ENCODE peak calls at places on chromosomes 12 and 14, in six cellular contexts. J is Peyer's patch; W is stimulated activated CD4-positive, alpha-beta T cell treated with anti-CD3 and anti-CD28 coated beads, Interleukin-4, amount 100 ng/mL, for 1 hour; B is dorsolateral prefrontal cortex; S is hippocampal formation; Z is iris pigment epithelial cell. T is an unnamed sample.

GRCh38 chr14:34361504-34362011 is 100.5 kb downstream of the SPTSSA start:
- DNase-seq in Z (peak), B (no peak), S (no peak), W (no peak), J (no peak), T (peak)

GRCh38 chr12:98259667-98260066 is 255.7 kb upstream of the TMPO start:
- DNase-seq in B (no peak), W (no peak), J (no peak), S (no peak), Z (no peak), T (no peak)

GRCh38 chr14:91127411-91127810 is 13.5 kb downstream of the DGLUCY start:
- DNase-seq in B (no peak), W (no peak), S (no peak), J (peak), Z (no peak), T (peak)

GRCh38 chr12:57605308-57606015 is 838 bp downstream of the DTX3 start:
- DNase-seq in Z (no peak), W (no peak), B (no peak), J (no peak), S (no peak), T (no peak)

GRCh38 chr12:22334696-22335290 is at the start of gene ST8SIA1:
- DNase-seq in Z (peak), W (peak), B (peak), J (peak), S (peak), T (peak)

GRCh38 chr12:54232790-54233189 is 44.0 kb upstream of the SMUG1 start:
- DNase-seq in Z (peak), B (no peak), S (no peak), J (no peak), W (no peak), T (peak)

GRCh38 chr14:44035707-44036106 is 471.4 kb downstream of the FSCB start:
- DNase-seq in J (no peak), B (no peak), W (no peak), S (no peak), Z (no peak), T (no peak)

GRCh38 chr12:106224392-106224706 is 23.5 kb downstream of the CKAP4 start:
- DNase-seq in J (no peak), Z (no peak), S (no peak), B (no peak), W (no peak), T (no peak)

GRCh38 chr14:104722938-104723650 is 935 bp upstream of the ADSS1 start:
- DNase-seq in B (no peak), J (peak), S (no peak), W (no peak), Z (no peak), T (no peak)

GRCh38 chr12:26690601-26691000 is 142.4 kb downstream of the ITPR2 start:
- DNase-seq in Z (no peak), W (no peak), B (no peak), J (no peak), S (no peak), T (peak)

GRCh38 chr12:522692-523378 is 63.1 kb downstream of the B4GALNT3 start:
- DNase-seq in W (no peak), Z (no peak), S (no peak), B (no peak), J (no peak), T (no peak)

GRCh38 chr12:25347716-25348261 is 97.1 kb upstream of the KRAS start:
- DNase-seq in J (no peak), W (no peak), B (no peak), Z (peak), S (no peak), T (no peak)

GRCh38 chr12:109378579-109378978 is 30.9 kb downstream of the MYO1H start:
- DNase-seq in Z (no peak), S (no peak), W (no peak), J (no peak), B (no peak), T (no peak)

GRCh38 chr12:3317841-3318501 is 173.0 kb upstream of the PRMT8 start:
- DNase-seq in W (no peak), J (no peak), B (no peak), Z (no peak), S (no peak), T (no peak)

GRCh38 chr12:10562306-10562933 is 51.0 kb downstream of the MAGOHB start:
- DNase-seq in Z (peak), B (no peak), S (peak), J (no peak), W (no peak), T (peak)

GRCh38 chr14:40870252-40870651 is 736.4 kb upstream of the LRFN5 start:
- DNase-seq in B (no peak), J (no peak), S (no peak), W (no peak), Z (no peak), T (peak)

GRCh38 chr14:34081126-34081575 is 130.3 kb upstream of the EGLN3 start:
- DNase-seq in B (no peak), W (no peak), Z (peak), J (no peak), S (no peak), T (peak)

GRCh38 chr12:70721216-70721615 is 84.0 kb upstream of the PTPRB start:
- DNase-seq in W (no peak), Z (no peak), B (no peak), J (no peak), S (no peak), T (no peak)

GRCh38 chr12:61916856-61917255 is 343.3 kb upstream of the USP15 start:
- DNase-seq in B (no peak), Z (no peak), S (no peak), J (no peak), W (no peak), T (no peak)

GRCh38 chr14:96307434-96307833 is 51.4 kb downstream of the BDKRB1 start:
- DNase-seq in J (no peak), Z (no peak), B (no peak), S (no peak), W (no peak), T (peak)

GRCh38 chr14:50343424-50343823 is 31.3 kb downstream of the DMAC2L start:
- DNase-seq in Z (no peak), W (no peak), J (no peak), B (no peak), S (no peak), T (no peak)

GRCh38 chr12:129067482-129067881 is 214.2 kb downstream of the GLT1D1 start:
- DNase-seq in S (no peak), B (no peak), Z (no peak), J (no peak), W (no peak), T (no peak)

GRCh38 chr12:11727133-11727664 is 77.7 kb downstream of the ETV6 start:
- DNase-seq in S (no peak), J (no peak), Z (no peak), B (peak), W (peak), T (no peak)

GRCh38 chr14:104879983-104880565 is 15.0 kb downstream of the CEP170B start:
- DNase-seq in J (no peak), Z (no peak), S (no peak), B (no peak), W (no peak), T (no peak)

GRCh38 chr12:109531411-109531810 is 41.9 kb downstream of the MMAB start:
- DNase-seq in W (no peak), S (no peak), J (no peak), B (no peak), Z (no peak), T (no peak)

GRCh38 chr14:90601521-90601920 is 204.7 kb downstream of the CALM1 start:
- DNase-seq in S (no peak), J (no peak), Z (no peak), W (no peak), B (no peak), T (no peak)

GRCh38 chr14:24982472-24983155 is 67.3 kb downstream of the STXBP6 start:
- DNase-seq in S (no peak), B (no peak), Z (peak), J (no peak), W (no peak), T (peak)

GRCh38 chr14:104996483-104996882 is 10.9 kb downstream of the CLBA1 start:
- DNase-seq in Z (no peak), W (no peak), S (no peak), B (no peak), J (no peak), T (no peak)

GRCh38 chr14:89013698-89014569 is 189.5 kb downstream of the TTC8 start:
- DNase-seq in Z (no peak), J (no peak), W (no peak), S (no peak), B (no peak), T (no peak)

GRCh38 chr12:30964896-30965612 is 38.5 kb downstream of the TSPAN11 start:
- DNase-seq in J (peak), S (no peak), W (no peak), B (no peak), Z (no peak), T (no peak)

GRCh38 chr12:42725839-42726238 is 136.3 kb upstream of the PRICKLE1 start:
- DNase-seq in S (no peak), B (no peak), Z (peak), J (no peak), W (no peak), T (peak)

GRCh38 chr14:22538671-22539228 is 50.3 kb downstream of the DAD1 start:
- DNase-seq in W (no peak), Z (peak), J (no peak), S (no peak), B (no peak), T (no peak)

GRCh38 chr12:1593232-1594044 is 943 bp downstream of the FBXL14 start:
- DNase-seq in J (peak), B (peak), Z (peak), W (peak), S (peak), T (no peak)

GRCh38 chr14:37142835-37143499 is 29.4 kb downstream of the SLC25A21 start:
- DNase-seq in B (no peak), S (no peak), Z (peak), W (no peak), J (no peak), T (peak)

GRCh38 chr12:100141666-100141997 is 1.0 kb downstream of the BLTP3B start:
- DNase-seq in B (no peak), J (no peak), S (peak), Z (peak), W (no peak), T (peak)

GRCh38 chr12:57143454-57143853 is 4.0 kb downstream of the LRP1-AS start:
- DNase-seq in W (no peak), J (no peak), S (no peak), Z (no peak), B (no peak), T (no peak)

GRCh38 chr14:76333664-76334063 is 42.3 kb upstream of the ESRRB start:
- DNase-seq in S (no peak), W (no peak), Z (no peak), J (no peak), B (no peak), T (no peak)